ENCODE peak calls at places on chromosomes 16 and 17, in four cellular contexts. One of them, this sample, is unnamed.

GRCh38 chr17:73710095-73710592 is 65.9 kb upstream of the SDK2 start:
- DNase-seq in A673: peak; percentile 80
- DNase-seq in stomach: peak; percentile 65
- DNase-seq in prostate gland: peak; percentile 67
- DNase-seq in this sample: peak; percentile 73

GRCh38 chr17:15261063-15261817 is 3.9 kb downstream of the PMP22 start:
- DNase-seq in prostate gland: no peak
- DNase-seq in A673: peak; percentile 39
- DNase-seq in stomach: peak; percentile 36
- DNase-seq in this sample: peak; percentile 58

GRCh38 chr17:40510328-40510648 is 8.9 kb upstream of the TNS4 start:
- DNase-seq in prostate gland: no peak
- DNase-seq in A673: no peak
- DNase-seq in stomach: no peak
- DNase-seq in this sample: peak; percentile 59

GRCh38 chr17:40607641-40608040 is 40.0 kb downstream of the SMARCE1 start:
- DNase-seq in stomach: no peak
- DNase-seq in A673: no peak
- DNase-seq in prostate gland: no peak
- DNase-seq in this sample: no peak

GRCh38 chr16:85613609-85614337 is 651 bp downstream of the GSE1 start:
- DNase-seq in A673: peak; percentile 71
- DNase-seq in stomach: peak; percentile 55
- DNase-seq in prostate gland: peak; percentile 42
- DNase-seq in this sample: peak; percentile 57

GRCh38 chr16:12600536-12601256 is 203.0 kb downstream of the CPPED1 start:
- DNase-seq in A673: no peak
- DNase-seq in prostate gland: no peak
- DNase-seq in stomach: no peak
- DNase-seq in this sample: no peak

GRCh38 chr16:53433509-53433908 is 762 bp upstream of the RBL2 start:
- DNase-seq in stomach: no peak
- DNase-seq in prostate gland: peak; percentile 46
- DNase-seq in A673: no peak
- DNase-seq in this sample: no peak

GRCh38 chr17:78736526-78737079 is 45.5 kb downstream of the CYTH1 start:
- DNase-seq in stomach: peak; percentile 94
- DNase-seq in A673: no peak
- DNase-seq in prostate gland: peak; percentile 96
- DNase-seq in this sample: peak; percentile 52

GRCh38 chr17:64343071-64343774 is 47.4 kb downstream of the PECAM1 start:
- DNase-seq in A673: no peak
- DNase-seq in stomach: no peak
- DNase-seq in prostate gland: no peak
- DNase-seq in this sample: no peak

GRCh38 chr16:48559462-48560211 is 50.3 kb downstream of the N4BP1 start:
- DNase-seq in A673: no peak
- DNase-seq in prostate gland: no peak
- DNase-seq in stomach: no peak
- DNase-seq in this sample: no peak

GRCh38 chr16:50368410-50369132 is at the start of gene BRD7:
- DNase-seq in stomach: peak; percentile 66
- DNase-seq in prostate gland: peak; percentile 38
- DNase-seq in A673: peak; percentile 82
- DNase-seq in this sample: peak; percentile 57

GRCh38 chr17:55301521-55302406 is 37.0 kb downstream of the HLF start:
- DNase-seq in A673: peak; percentile 41
- DNase-seq in prostate gland: peak; percentile 28
- DNase-seq in stomach: peak; percentile 47
- DNase-seq in this sample: peak; percentile 48

GRCh38 chr17:47338026-47338425 is 14.3 kb downstream of the EFCAB13 start:
- DNase-seq in prostate gland: no peak
- DNase-seq in A673: no peak
- DNase-seq in stomach: no peak
- DNase-seq in this sample: no peak

GRCh38 chr16:27326738-27327585 is 13.2 kb downstream of the IL4R start:
- DNase-seq in prostate gland: peak; percentile 66
- DNase-seq in stomach: peak; percentile 71
- DNase-seq in A673: peak; percentile 98
- DNase-seq in this sample: peak; percentile 93

GRCh38 chr16:82281544-82281943 is 111.5 kb upstream of the MPHOSPH6 start:
- DNase-seq in A673: no peak
- DNase-seq in stomach: no peak
- DNase-seq in prostate gland: no peak
- DNase-seq in this sample: no peak

GRCh38 chr17:55420776-55421178 is 858 bp downstream of the MMD start:
- DNase-seq in stomach: peak; percentile 41
- DNase-seq in prostate gland: peak; percentile 30
- DNase-seq in A673: peak; percentile 32
- DNase-seq in this sample: no peak

GRCh38 chr17:81819648-81820171 is 13.4 kb downstream of the MCRIP1 start:
- DNase-seq in prostate gland: no peak
- DNase-seq in A673: no peak
- DNase-seq in stomach: no peak
- DNase-seq in this sample: no peak

GRCh38 chr17:81447331-81447933 is 52.2 kb downstream of the BAHCC1 start:
- DNase-seq in prostate gland: no peak
- DNase-seq in A673: no peak
- DNase-seq in stomach: no peak
- DNase-seq in this sample: no peak

GRCh38 chr16:3047387-3047720 is 993 bp downstream of the MMP25 start:
- DNase-seq in A673: no peak
- DNase-seq in prostate gland: no peak
- DNase-seq in stomach: no peak
- DNase-seq in this sample: no peak

GRCh38 chr17:75073618-75074047 is 14.1 kb upstream of the SLC16A5 start:
- DNase-seq in prostate gland: peak; percentile 66
- DNase-seq in A673: no peak
- DNase-seq in stomach: no peak
- DNase-seq in this sample: peak; percentile 67

GRCh38 chr16:74736531-74737157 is 36.0 kb upstream of the MLKL start:
- DNase-seq in stomach: no peak
- DNase-seq in prostate gland: no peak
- DNase-seq in A673: no peak
- DNase-seq in this sample: no peak

GRCh38 chr16:11500720-11501346 is 85.9 kb downstream of the LITAF start:
- DNase-seq in prostate gland: no peak
- DNase-seq in A673: no peak
- DNase-seq in stomach: no peak
- DNase-seq in this sample: no peak

GRCh38 chr17:72455562-72455961 is 334.7 kb downstream of the SOX9 start:
- DNase-seq in prostate gland: no peak
- DNase-seq in A673: no peak
- DNase-seq in stomach: no peak
- DNase-seq in this sample: no peak

GRCh38 chr16:85637061-85637807 is 24.1 kb downstream of the GSE1 start:
- DNase-seq in prostate gland: no peak
- DNase-seq in stomach: no peak
- DNase-seq in A673: no peak
- DNase-seq in this sample: no peak

GRCh38 chr17:19523690-19524089 is 10.0 kb upstream of the SLC47A1 start:
- DNase-seq in A673: no peak
- DNase-seq in prostate gland: no peak
- DNase-seq in stomach: no peak
- DNase-seq in this sample: no peak

GRCh38 chr16:65828296-65828695 is 538.2 kb upstream of the CDH5 start:
- DNase-seq in stomach: no peak
- DNase-seq in A673: no peak
- DNase-seq in prostate gland: no peak
- DNase-seq in this sample: no peak

GRCh38 chr16:53745753-53746258 is 41.9 kb downstream of the FTO start:
- DNase-seq in stomach: no peak
- DNase-seq in prostate gland: no peak
- DNase-seq in A673: peak; percentile 39
- DNase-seq in this sample: no peak

GRCh38 chr17:17702370-17702769 is 21.1 kb downstream of the RAI1 start:
- DNase-seq in A673: no peak
- DNase-seq in stomach: no peak
- DNase-seq in prostate gland: no peak
- DNase-seq in this sample: peak; percentile 57

GRCh38 chr17:17701658-17702057 is 20.4 kb downstream of the RAI1 start:
- DNase-seq in stomach: no peak
- DNase-seq in A673: no peak
- DNase-seq in prostate gland: no peak
- DNase-seq in this sample: no peak

GRCh38 chr17:17704931-17705330 is 23.7 kb downstream of the RAI1 start:
- DNase-seq in A673: no peak
- DNase-seq in prostate gland: no peak
- DNase-seq in stomach: no peak
- DNase-seq in this sample: no peak

GRCh38 chr17:17702821-17703607 is 21.8 kb downstream of the RAI1 start:
- DNase-seq in prostate gland: no peak
- DNase-seq in stomach: no peak
- DNase-seq in A673: no peak
- DNase-seq in this sample: peak; percentile 71

GRCh38 chr17:17703608-17703919 is 22.3 kb downstream of the RAI1 start:
- DNase-seq in A673: no peak
- DNase-seq in stomach: no peak
- DNase-seq in prostate gland: no peak
- DNase-seq in this sample: no peak
- H3K4me1 ChIP-seq in A673: peaks cover 41% of the 10 kb centered on the region
- H3K4me1 ChIP-seq in stomach: peaks cover 81% of the 10 kb centered on the region
- H3K4me1 ChIP-seq in prostate gland: peaks cover 27% of the 10 kb centered on the region
- H3K4me1 ChIP-seq in this sample: peaks cover 24% of the 10 kb centered on the region

DNA sequence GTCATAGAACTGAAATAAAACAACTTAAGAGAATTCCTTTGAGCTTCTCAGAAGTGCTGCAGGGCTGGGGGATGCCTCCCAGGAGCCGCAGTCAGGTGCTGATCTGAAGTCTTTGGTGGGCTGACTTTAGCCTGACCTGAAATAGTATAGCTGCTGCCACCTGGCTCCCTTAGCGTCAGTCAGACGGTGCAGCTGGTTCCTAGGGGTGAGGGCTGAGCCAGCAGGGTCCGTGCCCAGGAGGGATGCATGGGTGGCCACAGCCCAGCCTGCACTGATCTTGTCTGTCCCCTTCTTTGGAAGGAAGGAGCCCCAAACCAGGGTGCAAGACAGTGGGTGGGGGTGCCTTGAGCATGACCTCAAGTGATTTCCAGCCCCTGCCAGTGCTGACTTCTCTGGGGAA is 11.5 kb downstream of the MAPT start:
- DNase-seq in A673: no peak
- DNase-seq in prostate gland: no peak
- DNase-seq in stomach: no peak
- DNase-seq in this sample: no peak
- H3K36me3 ChIP-seq in A673: no peaks in the 10 kb centered on the region
- H3K36me3 ChIP-seq in prostate gland: no peaks in the 10 kb centered on the region
- H3K36me3 ChIP-seq in stomach: no peaks in the 10 kb centered on the region
- H3K36me3 ChIP-seq in this sample: no peaks in the 10 kb centered on the region

DNA sequence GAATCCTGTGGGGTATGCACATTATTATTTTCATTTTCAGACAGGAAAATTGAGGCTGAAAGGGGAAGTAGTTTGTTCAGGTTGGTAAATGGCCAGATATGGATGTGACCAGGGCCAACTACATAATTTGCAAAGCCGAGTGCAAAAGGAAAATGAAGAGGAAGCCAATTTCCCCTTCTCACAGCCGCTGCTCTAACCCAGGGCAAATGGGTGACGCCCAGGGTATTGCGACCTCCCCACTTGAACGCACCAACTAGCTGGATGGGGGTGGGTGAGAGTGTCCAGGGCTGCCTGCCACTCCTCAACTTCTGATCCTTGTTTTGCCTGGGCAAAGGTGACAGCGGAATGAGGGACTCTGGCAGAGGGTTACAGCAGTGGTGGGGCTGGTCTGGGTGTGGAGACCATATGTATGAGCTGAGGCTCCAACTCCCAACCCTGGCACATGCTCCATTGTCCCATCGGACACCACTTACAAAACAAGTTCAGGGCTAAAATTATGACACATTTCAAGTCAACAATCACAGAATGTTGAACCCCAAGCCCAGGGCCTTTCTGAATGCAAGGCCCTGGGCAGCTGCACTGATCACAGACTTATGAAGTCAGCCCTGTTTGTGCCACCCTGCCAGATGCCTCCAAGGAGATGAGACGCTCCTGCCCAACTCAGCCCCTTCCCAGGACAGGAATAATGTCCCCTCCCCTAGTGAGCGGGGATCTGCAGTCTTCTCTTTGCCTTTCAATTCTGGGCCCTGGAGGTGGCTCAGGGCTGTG is 1.7 kb downstream of the ANKRD40CL start:
- DNase-seq in stomach: no peak
- DNase-seq in prostate gland: no peak
- DNase-seq in A673: no peak
- DNase-seq in this sample: no peak
- TF ChIP-seq CTCF in stomach: no peak
- TF ChIP-seq CTCF in prostate gland: no peak
- TF ChIP-seq CTCF in A673: no peak
- TF ChIP-seq CTCF in this sample: no peak

GRCh38 chr16:67014641-67015315 is 14.2 kb upstream of the CBFB start:
- DNase-seq in stomach: no peak
- DNase-seq in A673: no peak
- DNase-seq in prostate gland: no peak
- DNase-seq in this sample: no peak
- H3K4me1 ChIP-seq in stomach: peaks cover 17% of the 10 kb centered on the region
- H3K4me1 ChIP-seq in A673: peaks cover 19% of the 10 kb centered on the region
- H3K4me1 ChIP-seq in prostate gland: peaks cover 3% of the 10 kb centered on the region
- H3K4me1 ChIP-seq in this sample: peaks cover 13% of the 10 kb centered on the region